ENCODE peak calls at places on chromosomes 13 and 19, in four cellular contexts. H, I, E and T are unnamed samples.

GRCh38 chr19:35644987-35645679 is 3.0 kb upstream of the COX6B1 start:
- DNase-seq in H (peak; percentile 84), I (peak; percentile 81), E (peak; percentile 56), T (peak; percentile 64)

GRCh38 chr13:107587681-107588080 is 627.7 kb downstream of the LIG4 start:
- DNase-seq in H (no peak), I (no peak), E (no peak), T (no peak)

GRCh38 chr19:3368441-3368795 is 2.0 kb downstream of the NFIC start:
- DNase-seq in H (no peak), I (no peak), E (no peak), T (no peak)

GRCh38 chr19:30446844-30447243 is 74.7 kb downstream of the ZNF536 start:
- DNase-seq in H (no peak), I (no peak), E (no peak), T (no peak)

GRCh38 chr19:18388328-18389094 is 2.6 kb downstream of the GDF15 start:
- DNase-seq in H (peak; percentile 77), I (peak; percentile 83), E (peak; percentile 83), T (peak; percentile 73)

GRCh38 chr13:50140153-50140552 is 124.9 kb downstream of the KCNRG start:
- DNase-seq in H (no peak), I (no peak), E (no peak), T (no peak)

GRCh38 chr19:10001899-10002298 is 8.4 kb downstream of the COL5A3 start:
- DNase-seq in H (no peak), I (peak; percentile 41), E (peak; percentile 32), T (peak; percentile 37)

GRCh38 chr19:33000510-33000909 is 28.5 kb downstream of the FAAP24 start:
- DNase-seq in H (no peak), I (no peak), E (no peak), T (no peak)

GRCh38 chr19:35120492-35120891 is 4.9 kb downstream of the FXYD3 start:
- DNase-seq in H (no peak), I (peak; percentile 85), E (peak; percentile 88), T (peak; percentile 82)

GRCh38 chr13:107020393-107020792 is 452.5 kb upstream of the ARGLU1 start:
- DNase-seq in H (no peak), I (no peak), E (no peak), T (no peak)

GRCh38 chr13:99282264-99283231 is 24.4 kb upstream of the GPR18 start:
- DNase-seq in H (no peak), I (no peak), E (no peak), T (no peak)

GRCh38 chr13:23987331-23987730 is 90.0 kb upstream of the C1QTNF9B start:
- DNase-seq in H (no peak), I (peak; percentile 53), E (no peak), T (no peak)

GRCh38 chr13:42814868-42815267 is 33.5 kb downstream of the FAM216B start:
- DNase-seq in H (no peak), I (peak; percentile 91), E (peak; percentile 83), T (no peak)

GRCh38 chr13:106911602-106912001 is 343.7 kb upstream of the ARGLU1 start:
- DNase-seq in H (no peak), I (no peak), E (no peak), T (no peak)

GRCh38 chr19:34241513-34242337 is 12.6 kb upstream of the GARRE1 start:
- DNase-seq in H (no peak), I (peak; percentile 30), E (peak; percentile 55), T (no peak)

GRCh38 chr13:106533940-106534843 is 1.3 kb downstream of the EFNB2 start:
- DNase-seq in H (no peak), I (peak; percentile 88), E (peak; percentile 56), T (peak; percentile 48)

GRCh38 chr19:56272448-56272847 is at the start of gene EDDM13:
- DNase-seq in H (no peak), I (no peak), E (no peak), T (no peak)

GRCh38 chr13:82817133-82817532 is 1065.1 kb downstream of the SLITRK1 start:
- DNase-seq in H (no peak), I (no peak), E (no peak), T (no peak)

GRCh38 chr19:56748443-56748842 is 76.9 kb upstream of the ZNF835 start:
- DNase-seq in H (no peak), I (peak; percentile 20), E (peak; percentile 50), T (no peak)

GRCh38 chr19:46631481-46631880 is 4.5 kb downstream of the GNG8 start:
- DNase-seq in H (no peak), I (peak; percentile 88), E (no peak), T (no peak)

GRCh38 chr13:23856008-23856750 is 33.0 kb downstream of the MIPEP start:
- DNase-seq in H (no peak), I (no peak), E (no peak), T (no peak)

GRCh38 chr13:23778879-23779278 is 110.3 kb downstream of the MIPEP start:
- DNase-seq in H (no peak), I (peak; percentile 78), E (peak; percentile 51), T (no peak)

GRCh38 chr19:876780-877314 is 16.1 kb downstream of the MED16 start:
- DNase-seq in H (no peak), I (no peak), E (no peak), T (no peak)

GRCh38 chr19:42693760-42694350 is 46.4 kb downstream of the PSG3 start:
- DNase-seq in H (no peak), I (peak; percentile 76), E (peak; percentile 75), T (peak; percentile 58)

GRCh38 chr13:30520571-30520970 is 54.8 kb upstream of the HMGB1 start:
- DNase-seq in H (no peak), I (peak; percentile 78), E (peak; percentile 46), T (peak; percentile 58)

GRCh38 chr13:35995136-35995535 is 136.0 kb downstream of the DCLK1 start:
- DNase-seq in H (no peak), I (peak; percentile 46), E (no peak), T (no peak)

GRCh38 chr13:102152790-102153189 is 249.1 kb downstream of the FGF14 start:
- DNase-seq in H (no peak), I (no peak), E (no peak), T (no peak)

GRCh38 chr13:113734099-113734825 is 24.8 kb upstream of the TMEM255B start:
- DNase-seq in H (no peak), I (no peak), E (no peak), T (no peak)

GRCh38 chr19:46659151-46660007 is 1.6 kb downstream of the DACT3 start:
- DNase-seq in H (no peak), I (peak; percentile 60), E (no peak), T (no peak)

GRCh38 chr19:15251749-15252397 is 19.6 kb upstream of the EPHX3 start:
- DNase-seq in H (peak; percentile 28), I (peak; percentile 93), E (peak; percentile 55), T (peak; percentile 77)

GRCh38 chr19:8212916-8213315 is 3.7 kb downstream of the CERS4 start:
- DNase-seq in H (no peak), I (no peak), E (no peak), T (no peak)

GRCh38 chr13:46905249-46905648 is 8.4 kb upstream of the HTR2A start:
- DNase-seq in H (no peak), I (peak; percentile 56), E (peak; percentile 55), T (no peak)

GRCh38 chr13:50104493-50104892 is 89.2 kb downstream of the KCNRG start:
- DNase-seq in H (no peak), I (peak; percentile 41), E (peak; percentile 68), T (no peak)

GRCh38 chr13:78228940-78229339 is 310.3 kb upstream of the EDNRB start:
- DNase-seq in H (no peak), I (no peak), E (no peak), T (no peak)

GRCh38 chr13:102688306-102688973 is 6.4 kb downstream of the METTL21C start:
- DNase-seq in H (no peak), I (no peak), E (no peak), T (no peak)

GRCh38 chr13:20684535-20684934 is 19.0 kb upstream of the IL17D start:
- DNase-seq in H (no peak), I (no peak), E (peak; percentile 65), T (no peak)

DNA sequence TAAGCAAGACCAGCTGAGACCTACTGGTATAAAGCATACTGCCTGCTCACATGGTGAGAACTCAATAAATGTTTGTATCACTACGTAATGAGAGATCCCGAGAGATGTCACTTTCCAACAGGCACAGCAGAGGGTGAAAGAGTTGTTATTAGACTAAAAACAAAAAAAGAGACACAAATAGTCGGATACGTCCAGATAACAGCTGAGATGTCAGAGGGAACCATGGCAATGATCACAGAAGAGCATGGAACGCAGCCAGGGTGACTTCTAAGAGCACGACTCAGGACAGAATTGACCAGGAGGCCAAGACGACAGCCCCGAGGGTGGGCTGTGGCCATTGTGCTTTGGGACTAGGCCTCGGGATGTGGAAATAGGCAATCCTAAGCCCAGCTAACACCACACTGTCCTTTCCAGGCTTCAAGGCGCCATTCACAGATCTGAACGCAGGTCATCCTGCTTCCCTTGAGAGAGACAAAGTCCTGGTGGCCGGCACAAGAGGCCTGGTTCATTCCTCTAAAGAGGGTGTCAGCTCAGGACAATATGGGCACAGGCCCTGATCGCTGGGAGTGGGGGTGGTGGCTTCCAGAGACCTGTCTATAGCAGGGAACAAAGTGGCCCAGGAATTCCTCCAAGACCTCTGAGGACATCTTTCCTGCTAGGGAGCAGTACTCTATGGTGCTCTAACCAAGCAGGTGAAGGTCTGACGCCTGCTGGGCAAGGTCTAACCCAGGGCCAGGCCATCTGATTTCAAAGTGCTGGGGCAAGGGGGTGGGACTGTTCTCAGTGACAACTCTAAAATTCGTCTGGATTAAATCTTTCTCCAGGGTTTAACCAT is 3.2 kb downstream of the SH3GL1 start:
- DNase-seq in H (no peak), I (peak; percentile 35), E (no peak), T (no peak)
- H3K4me3 ChIP-seq in H (no peak overlapping the region), I (peak overlapping the region; percentile 16), E (no peak overlapping the region), T (no peak overlapping the region)

GRCh38 chr19:39499932-39500331 is 1.2 kb downstream of the DLL3 start:
- DNase-seq in H (no peak), I (no peak), E (no peak), T (no peak)

GRCh38 chr19:39496063-39496462 is 2.7 kb upstream of the DLL3 start:
- DNase-seq in H (no peak), I (no peak), E (no peak), T (no peak)

GRCh38 chr19:39499082-39499642 is 415 bp downstream of the DLL3 start:
- DNase-seq in H (no peak), I (peak; percentile 50), E (no peak), T (peak; percentile 17)

GRCh38 chr19:39498262-39499081 is at the start of gene DLL3:
- DNase-seq in H (no peak), I (peak; percentile 49), E (peak; percentile 50), T (no peak)

DNA sequence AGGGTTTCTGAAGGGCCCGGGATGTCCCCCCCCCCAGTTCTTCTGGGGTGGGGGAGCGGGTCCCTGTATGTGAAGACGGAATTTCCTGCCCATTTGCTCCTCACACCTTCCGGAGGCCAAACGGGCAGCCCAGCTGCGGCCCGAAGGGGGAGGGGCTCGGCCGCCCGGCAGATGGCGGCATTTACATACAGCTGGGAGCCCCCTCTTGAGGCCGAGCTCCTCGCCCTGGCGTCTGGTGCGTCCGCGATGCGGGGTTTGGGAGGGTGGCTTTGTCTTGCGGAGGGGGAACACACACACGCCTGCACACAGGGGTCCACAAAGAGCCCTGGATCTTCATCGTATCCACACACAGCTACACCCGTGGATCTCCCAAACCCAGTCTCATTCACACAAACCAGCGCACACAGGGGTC is 891 bp upstream of the DLL3 start:
- DNase-seq in H (peak; percentile 46), I (peak; percentile 66), E (peak; percentile 33), T (peak; percentile 34)
- H3K4me3 ChIP-seq in H (peak overlapping the region; percentile 21), I (peak overlapping the region; percentile 40), E (peak overlapping the region; percentile 63), T (no peak overlapping the region)

GRCh38 chr13:110559429-110559943 is 2.0 kb downstream of the RAB20 start:
- DNase-seq in H (no peak), I (peak; percentile 76), E (peak; percentile 70), T (no peak)
- H3K4me3 ChIP-seq in H (peak overlapping the region; percentile 66), I (peak overlapping the region; percentile 39), E (peak overlapping the region; percentile 94), T (no peak overlapping the region)

DNA sequence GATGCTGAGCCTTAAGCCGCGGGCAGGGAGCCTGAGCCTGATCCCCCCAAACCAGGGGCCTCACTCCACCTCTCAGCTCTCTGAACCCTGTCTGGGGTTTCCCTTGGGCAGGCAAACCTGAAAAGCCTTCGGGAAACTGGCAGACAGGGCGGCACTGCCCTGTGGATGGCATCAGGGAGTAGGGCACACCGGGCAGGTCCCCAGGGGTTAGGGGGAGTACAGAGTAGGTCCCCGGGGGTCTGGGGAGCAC is 9.7 kb downstream of the MKNK2 start:
- DNase-seq in H (no peak), I (no peak), E (no peak), T (no peak)
- H3K4me3 ChIP-seq in H (peak overlapping the region; percentile 42), I (no peak overlapping the region), E (no peak overlapping the region), T (no peak overlapping the region)